ENCODE peak calls at places on chromosomes 2 and 18, in ten cellular contexts. D is H9, H is uterus, S is neural crest cell, O is neural progenitor cell, L is pancreas, U is fibroblast of the aortic adventitia, M is Peyer's patch, X is coronary artery, Y is colonic mucosa. Q is an unnamed sample.

GRCh38 chr18:48203961-48204666 is 205.1 kb downstream of the ZBTB7C start:
- DNase-seq in D (no peak), H (no peak), S (no peak), O (no peak), L (no peak), U (no peak), M (no peak), X (no peak), Y (peak), Q (no peak)

GRCh38 chr2:113218283-113219091 is 44.7 kb downstream of the PSD4 start:
- DNase-seq in D (no peak), H (no peak), S (no peak), O (no peak), L (peak), U (no peak), M (no peak), X (no peak), Y (peak), Q (peak)

GRCh38 chr2:174059178-174059874 is 94.2 kb upstream of the SP3 start:
- DNase-seq in D (no peak), H (no peak), S (no peak), O (no peak), L (no peak), U (peak), M (no peak), X (no peak), Y (no peak), Q (no peak)

GRCh38 chr2:169819106-169819505 is 5.6 kb downstream of the METTL5 start:
- DNase-seq in D (no peak), H (no peak), S (no peak), O (peak), L (no peak), U (no peak), M (no peak), X (no peak), Y (no peak), Q (no peak)

GRCh38 chr2:119221609-119222008 is 2.0 kb upstream of the STEAP3 start:
- DNase-seq in D (no peak), H (no peak), S (no peak), O (no peak), L (no peak), U (no peak), M (no peak), X (no peak), Y (no peak), Q (no peak)

GRCh38 chr2:109482371-109482841 is 131.4 kb downstream of the SEPTIN10 start:
- DNase-seq in D (no peak), H (no peak), S (no peak), O (no peak), L (no peak), U (peak), M (no peak), X (no peak), Y (no peak), Q (no peak)

GRCh38 chr2:55879976-55880375 is 43.6 kb downstream of the EFEMP1 start:
- DNase-seq in D (no peak), H (no peak), S (no peak), O (no peak), L (no peak), U (peak), M (no peak), X (no peak), Y (no peak), Q (no peak)

GRCh38 chr2:60867007-60867406 is 14.4 kb upstream of the REL start:
- DNase-seq in D (no peak), H (no peak), S (no peak), O (no peak), L (no peak), U (no peak), M (no peak), X (no peak), Y (no peak), Q (no peak)

GRCh38 chr2:15732341-15733077 is 140.8 kb downstream of the DDX1 start:
- DNase-seq in D (no peak), H (no peak), S (no peak), O (no peak), L (no peak), U (no peak), M (no peak), X (peak), Y (no peak), Q (no peak)

GRCh38 chr2:28750316-28751101 is 1.1 kb upstream of the PPP1CB start:
- DNase-seq in D (no peak), H (no peak), S (no peak), O (no peak), L (peak), U (peak), M (no peak), X (no peak), Y (peak), Q (no peak)

GRCh38 chr2:228522977-228523376 is 341.5 kb upstream of the SPHKAP start:
- DNase-seq in D (no peak), H (no peak), S (no peak), O (no peak), L (no peak), U (no peak), M (no peak), X (no peak), Y (no peak), Q (no peak)

GRCh38 chr2:220198911-220199310 is 571.5 kb downstream of the SLC4A3 start:
- DNase-seq in D (no peak), H (no peak), S (no peak), O (no peak), L (no peak), U (peak), M (no peak), X (no peak), Y (no peak), Q (no peak)

GRCh38 chr2:97906309-97906708 is 89.4 kb downstream of the TMEM131 start:
- DNase-seq in D (no peak), H (no peak), S (no peak), O (no peak), L (no peak), U (peak), M (no peak), X (no peak), Y (no peak), Q (no peak)

GRCh38 chr2:221844187-221844586 is 272.1 kb upstream of the EPHA4 start:
- DNase-seq in D (no peak), H (no peak), S (no peak), O (no peak), L (no peak), U (no peak), M (no peak), X (no peak), Y (no peak), Q (no peak)

GRCh38 chr2:9758741-9759140 is 84.5 kb upstream of the TAF1B start:
- DNase-seq in D (no peak), H (no peak), S (no peak), O (no peak), L (no peak), U (no peak), M (no peak), X (no peak), Y (no peak), Q (peak)

GRCh38 chr18:41744664-41745063 is 210.4 kb upstream of the PIK3C3 start:
- DNase-seq in D (no peak), H (no peak), S (no peak), O (peak), L (no peak), U (no peak), M (no peak), X (no peak), Y (no peak), Q (no peak)

GRCh38 chr2:207764096-207764630 is 5.5 kb downstream of the FZD5 start:
- DNase-seq in D (no peak), H (no peak), S (no peak), O (peak), L (no peak), U (no peak), M (no peak), X (no peak), Y (no peak), Q (no peak)

GRCh38 chr2:101518470-101519172 is 43.7 kb upstream of the RFX8 start:
- DNase-seq in D (peak), H (peak), S (peak), O (peak), L (peak), U (peak), M (no peak), X (no peak), Y (peak), Q (peak)
- TF ChIP-seq CTCF in D (peak), H (peak), S (peak), O (peak), L (peak), U (peak), M (no peak), X (peak), Y (no peak), Q (peak)

DNA sequence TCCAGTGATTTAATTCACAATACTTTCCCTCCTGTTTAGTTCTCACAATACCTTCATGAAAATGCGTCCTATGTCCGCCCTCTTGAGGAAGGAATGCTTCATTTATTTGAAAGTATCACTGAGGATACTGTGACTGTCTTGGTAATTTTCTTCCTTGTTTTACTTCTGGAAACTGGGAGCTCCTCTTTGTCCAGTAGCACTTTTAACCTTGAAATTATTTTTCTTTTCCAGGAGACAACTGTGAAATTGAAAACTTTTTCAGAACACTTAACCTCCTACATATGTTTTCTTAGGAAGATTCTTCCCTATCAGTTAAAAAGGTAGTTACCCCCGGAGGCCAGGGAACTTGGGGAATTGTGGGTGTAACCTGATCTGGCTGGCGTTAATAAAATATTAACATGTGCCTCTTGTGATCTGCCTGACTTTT is 58.9 kb upstream of the STON1 start:
- DNase-seq in D (no peak), H (no peak), S (peak), O (peak), L (no peak), U (peak), M (no peak), X (no peak), Y (no peak), Q (no peak)
- TF ChIP-seq CTCF in D (peak), H (peak), S (peak), O (peak), L (peak), U (peak), M (no peak), X (peak), Y (peak), Q (peak)

GRCh38 chr2:191867507-191867847 is 20.6 kb upstream of the CAVIN2 start:
- DNase-seq in D (no peak), H (no peak), S (no peak), O (no peak), L (no peak), U (no peak), M (no peak), X (no peak), Y (no peak), Q (no peak)
- TF ChIP-seq CTCF in D (no peak), H (no peak), S (no peak), O (no peak), L (no peak), U (no peak), M (no peak), X (no peak), Y (no peak), Q (no peak)

GRCh38 chr2:430280-431040 is 142.6 kb upstream of the ALKAL2 start:
- DNase-seq in D (no peak), H (no peak), S (no peak), O (no peak), L (no peak), U (no peak), M (peak), X (no peak), Y (no peak), Q (no peak)
- TF ChIP-seq CTCF in D (no peak), H (no peak), S (no peak), O (no peak), L (no peak), U (no peak), M (no peak), X (no peak), Y (no peak), Q (no peak)